ENCODE peak calls at places on chromosomes 12 and 14, in eight cellular contexts. One of them, this sample, is unnamed.

GRCh38 chr14:79587194-79587593 is 624.1 kb downstream of the DIO2 start:
- DNase-seq in endothelial cell of umbilical vein: peak
- DNase-seq in K562: no peak
- DNase-seq in GM12878: no peak
- DNase-seq in H1: no peak
- DNase-seq in esophagus muscularis mucosa: no peak
- DNase-seq in spleen: no peak
- DNase-seq in sigmoid colon: no peak
- DNase-seq in this sample: no peak

GRCh38 chr14:74621556-74621955 is 9.5 kb upstream of the LTBP2 start:
- DNase-seq in endothelial cell of umbilical vein: no peak
- DNase-seq in K562: no peak
- DNase-seq in GM12878: no peak
- DNase-seq in H1: no peak
- DNase-seq in esophagus muscularis mucosa: no peak
- DNase-seq in spleen: no peak
- DNase-seq in sigmoid colon: no peak
- DNase-seq in this sample: no peak

GRCh38 chr12:124754949-124755800 is 108.5 kb downstream of the SCARB1 start:
- DNase-seq in endothelial cell of umbilical vein: no peak
- DNase-seq in K562: no peak
- DNase-seq in GM12878: no peak
- DNase-seq in H1: no peak
- DNase-seq in esophagus muscularis mucosa: peak
- DNase-seq in spleen: peak
- DNase-seq in sigmoid colon: peak
- DNase-seq in this sample: peak

GRCh38 chr14:99539503-99539902 is 58.3 kb downstream of the CCNK start:
- DNase-seq in endothelial cell of umbilical vein: peak
- DNase-seq in K562: no peak
- DNase-seq in GM12878: no peak
- DNase-seq in H1: no peak
- DNase-seq in esophagus muscularis mucosa: no peak
- DNase-seq in spleen: no peak
- DNase-seq in sigmoid colon: no peak
- DNase-seq in this sample: no peak

GRCh38 chr12:82694970-82695369 is 8.3 kb downstream of the TMTC2 start:
- DNase-seq in endothelial cell of umbilical vein: peak
- DNase-seq in K562: no peak
- DNase-seq in GM12878: no peak
- DNase-seq in H1: no peak
- DNase-seq in esophagus muscularis mucosa: no peak
- DNase-seq in spleen: no peak
- DNase-seq in sigmoid colon: no peak
- DNase-seq in this sample: no peak

GRCh38 chr12:54933381-54933780 is 51.2 kb downstream of the TESPA1 start:
- DNase-seq in endothelial cell of umbilical vein: no peak
- DNase-seq in K562: peak
- DNase-seq in GM12878: peak
- DNase-seq in H1: no peak
- DNase-seq in esophagus muscularis mucosa: no peak
- DNase-seq in spleen: no peak
- DNase-seq in sigmoid colon: no peak
- DNase-seq in this sample: no peak

GRCh38 chr12:82740129-82741000 is 53.7 kb downstream of the TMTC2 start:
- DNase-seq in endothelial cell of umbilical vein: no peak
- DNase-seq in K562: no peak
- DNase-seq in GM12878: no peak
- DNase-seq in H1: no peak
- DNase-seq in esophagus muscularis mucosa: no peak
- DNase-seq in spleen: no peak
- DNase-seq in sigmoid colon: no peak
- DNase-seq in this sample: no peak

GRCh38 chr12:106248849-106249371 is 1.1 kb upstream of the CKAP4 start:
- DNase-seq in endothelial cell of umbilical vein: peak
- DNase-seq in K562: no peak
- DNase-seq in GM12878: no peak
- DNase-seq in H1: no peak
- DNase-seq in esophagus muscularis mucosa: no peak
- DNase-seq in spleen: peak
- DNase-seq in sigmoid colon: no peak
- DNase-seq in this sample: peak

GRCh38 chr14:54839681-54840080 is 62.9 kb downstream of the GCH1 start:
- DNase-seq in endothelial cell of umbilical vein: no peak
- DNase-seq in K562: no peak
- DNase-seq in GM12878: no peak
- DNase-seq in H1: no peak
- DNase-seq in esophagus muscularis mucosa: no peak
- DNase-seq in spleen: no peak
- DNase-seq in sigmoid colon: peak
- DNase-seq in this sample: no peak

GRCh38 chr12:71128191-71128590 is 29.6 kb downstream of the TSPAN8 start:
- DNase-seq in endothelial cell of umbilical vein: no peak
- DNase-seq in K562: no peak
- DNase-seq in GM12878: no peak
- DNase-seq in H1: no peak
- DNase-seq in esophagus muscularis mucosa: no peak
- DNase-seq in spleen: no peak
- DNase-seq in sigmoid colon: no peak
- DNase-seq in this sample: no peak

GRCh38 chr14:31194095-31194494 is 13.5 kb downstream of the HECTD1 start:
- DNase-seq in endothelial cell of umbilical vein: no peak
- DNase-seq in K562: no peak
- DNase-seq in GM12878: no peak
- DNase-seq in H1: no peak
- DNase-seq in esophagus muscularis mucosa: no peak
- DNase-seq in spleen: no peak
- DNase-seq in sigmoid colon: no peak
- DNase-seq in this sample: no peak

GRCh38 chr14:73771848-73772705 is 57.9 kb upstream of the PNMA1 start:
- DNase-seq in endothelial cell of umbilical vein: peak
- DNase-seq in K562: peak
- DNase-seq in GM12878: peak
- DNase-seq in H1: peak
- DNase-seq in esophagus muscularis mucosa: no peak
- DNase-seq in spleen: peak
- DNase-seq in sigmoid colon: no peak
- DNase-seq in this sample: no peak

GRCh38 chr14:56874375-56874774 is 64.1 kb upstream of the OTX2 start:
- DNase-seq in endothelial cell of umbilical vein: peak
- DNase-seq in K562: peak
- DNase-seq in GM12878: no peak
- DNase-seq in H1: peak
- DNase-seq in esophagus muscularis mucosa: no peak
- DNase-seq in spleen: no peak
- DNase-seq in sigmoid colon: no peak
- DNase-seq in this sample: no peak

GRCh38 chr14:69284170-69284569 is 24.2 kb downstream of the GALNT16 start:
- DNase-seq in endothelial cell of umbilical vein: no peak
- DNase-seq in K562: no peak
- DNase-seq in GM12878: no peak
- DNase-seq in H1: no peak
- DNase-seq in esophagus muscularis mucosa: no peak
- DNase-seq in spleen: no peak
- DNase-seq in sigmoid colon: no peak
- DNase-seq in this sample: peak

GRCh38 chr14:24408764-24409163 is 10.0 kb downstream of the NYNRIN start:
- DNase-seq in endothelial cell of umbilical vein: no peak
- DNase-seq in K562: no peak
- DNase-seq in GM12878: no peak
- DNase-seq in H1: no peak
- DNase-seq in esophagus muscularis mucosa: no peak
- DNase-seq in spleen: no peak
- DNase-seq in sigmoid colon: peak
- DNase-seq in this sample: no peak

GRCh38 chr12:65168606-65169310 is 625 bp upstream of the LEMD3 start:
- DNase-seq in endothelial cell of umbilical vein: no peak
- DNase-seq in K562: no peak
- DNase-seq in GM12878: no peak
- DNase-seq in H1: no peak
- DNase-seq in esophagus muscularis mucosa: no peak
- DNase-seq in spleen: no peak
- DNase-seq in sigmoid colon: no peak
- DNase-seq in this sample: no peak

GRCh38 chr12:102232446-102232845 is 34.8 kb upstream of the PMCH start:
- DNase-seq in endothelial cell of umbilical vein: no peak
- DNase-seq in K562: no peak
- DNase-seq in GM12878: no peak
- DNase-seq in H1: no peak
- DNase-seq in esophagus muscularis mucosa: no peak
- DNase-seq in spleen: no peak
- DNase-seq in sigmoid colon: peak
- DNase-seq in this sample: no peak

GRCh38 chr12:129394416-129394815 is 509.4 kb downstream of the TMEM132D start:
- DNase-seq in endothelial cell of umbilical vein: no peak
- DNase-seq in K562: no peak
- DNase-seq in GM12878: no peak
- DNase-seq in H1: no peak
- DNase-seq in esophagus muscularis mucosa: no peak
- DNase-seq in spleen: no peak
- DNase-seq in sigmoid colon: no peak
- DNase-seq in this sample: no peak

GRCh38 chr14:81269100-81269978 is 48.6 kb upstream of the GTF2A1 start:
- DNase-seq in endothelial cell of umbilical vein: peak
- DNase-seq in K562: peak
- DNase-seq in GM12878: peak
- DNase-seq in H1: no peak
- DNase-seq in esophagus muscularis mucosa: no peak
- DNase-seq in spleen: no peak
- DNase-seq in sigmoid colon: no peak
- DNase-seq in this sample: no peak

GRCh38 chr12:647039-647712 is 16.1 kb downstream of the NINJ2 start:
- DNase-seq in endothelial cell of umbilical vein: no peak
- DNase-seq in K562: no peak
- DNase-seq in GM12878: no peak
- DNase-seq in H1: no peak
- DNase-seq in esophagus muscularis mucosa: no peak
- DNase-seq in spleen: peak
- DNase-seq in sigmoid colon: peak
- DNase-seq in this sample: no peak

GRCh38 chr14:36660736-36661505 is 739 bp upstream of the PAX9 start:
- DNase-seq in endothelial cell of umbilical vein: no peak
- DNase-seq in K562: no peak
- DNase-seq in GM12878: no peak
- DNase-seq in H1: peak
- DNase-seq in esophagus muscularis mucosa: no peak
- DNase-seq in spleen: no peak
- DNase-seq in sigmoid colon: no peak
- DNase-seq in this sample: no peak

GRCh38 chr12:27523642-27524488 is at the start of gene PPFIBP1:
- DNase-seq in endothelial cell of umbilical vein: peak
- DNase-seq in K562: peak
- DNase-seq in GM12878: peak
- DNase-seq in H1: peak
- DNase-seq in esophagus muscularis mucosa: peak
- DNase-seq in spleen: peak
- DNase-seq in sigmoid colon: peak
- DNase-seq in this sample: peak

GRCh38 chr14:74962493-74962892 is 7.1 kb upstream of the PGF start:
- DNase-seq in endothelial cell of umbilical vein: no peak
- DNase-seq in K562: no peak
- DNase-seq in GM12878: no peak
- DNase-seq in H1: no peak
- DNase-seq in esophagus muscularis mucosa: no peak
- DNase-seq in spleen: no peak
- DNase-seq in sigmoid colon: no peak
- DNase-seq in this sample: no peak

GRCh38 chr14:75987201-75987970 is 1.8 kb downstream of the IFT43 start:
- DNase-seq in endothelial cell of umbilical vein: peak
- DNase-seq in K562: no peak
- DNase-seq in GM12878: no peak
- DNase-seq in H1: no peak
- DNase-seq in esophagus muscularis mucosa: no peak
- DNase-seq in spleen: no peak
- DNase-seq in sigmoid colon: no peak
- DNase-seq in this sample: no peak
- H3K27ac ChIP-seq in endothelial cell of umbilical vein: peak
- H3K27ac ChIP-seq in K562: no peak
- H3K27ac ChIP-seq in GM12878: no peak
- H3K27ac ChIP-seq in H1: no peak
- H3K27ac ChIP-seq in esophagus muscularis mucosa: no peak
- H3K27ac ChIP-seq in spleen: no peak
- H3K27ac ChIP-seq in sigmoid colon: no peak
- H3K27ac ChIP-seq in this sample: peak

GRCh38 chr14:64610049-64610746 is 60.4 kb downstream of the PPP1R36 start:
- DNase-seq in endothelial cell of umbilical vein: no peak
- DNase-seq in K562: no peak
- DNase-seq in GM12878: no peak
- DNase-seq in H1: peak
- DNase-seq in esophagus muscularis mucosa: no peak
- DNase-seq in spleen: no peak
- DNase-seq in sigmoid colon: no peak
- DNase-seq in this sample: no peak
- TF ChIP-seq POLR2AphosphoS5 in endothelial cell of umbilical vein: no peak
- TF ChIP-seq POLR2AphosphoS5 in K562: no peak
- TF ChIP-seq POLR2AphosphoS5 in GM12878: no peak
- TF ChIP-seq POLR2AphosphoS5 in H1: no peak
- TF ChIP-seq POLR2AphosphoS5 in esophagus muscularis mucosa: no peak
- TF ChIP-seq POLR2AphosphoS5 in spleen: no peak
- TF ChIP-seq POLR2AphosphoS5 in sigmoid colon: no peak
- TF ChIP-seq POLR2AphosphoS5 in this sample: no peak

DNA sequence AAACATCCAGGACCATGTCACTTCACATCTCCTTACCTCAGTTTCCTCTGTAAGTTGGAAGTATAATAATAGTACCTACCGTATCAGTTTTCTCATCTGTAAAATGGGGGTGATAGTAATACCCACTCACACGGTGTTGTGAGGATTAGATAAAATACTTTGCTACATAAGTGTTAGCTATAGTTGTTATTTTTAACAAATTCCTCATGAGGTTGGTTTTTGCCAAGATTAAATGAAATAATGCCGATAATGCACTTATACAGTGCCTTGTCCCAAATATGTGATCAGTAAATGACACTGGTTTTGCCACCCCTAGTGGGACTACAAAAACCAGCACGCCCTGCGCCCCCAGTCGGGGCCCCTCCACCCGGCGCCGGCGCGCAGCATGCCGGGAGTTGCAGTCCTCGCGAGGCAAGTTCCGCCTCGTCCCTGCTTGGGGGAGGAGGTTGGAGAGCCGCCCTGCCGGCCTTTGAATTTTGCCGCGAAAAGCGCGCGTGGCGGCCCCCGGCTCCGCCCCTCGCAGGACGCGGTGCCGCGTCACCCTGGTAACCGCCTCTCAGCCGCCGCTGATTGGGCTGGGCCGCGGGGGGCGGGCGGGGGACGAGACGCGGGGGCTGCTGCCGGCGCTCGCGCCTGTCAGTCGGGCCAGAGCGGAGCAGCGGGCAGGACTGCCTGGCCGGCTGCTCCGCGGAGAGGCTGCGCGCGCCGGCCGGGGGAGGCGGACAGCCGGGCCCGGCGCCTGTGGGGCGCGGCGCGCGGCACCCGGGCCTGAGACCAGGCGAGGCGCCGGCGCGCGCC is at the start of gene FAM222A:
- DNase-seq in endothelial cell of umbilical vein: peak
- DNase-seq in K562: peak
- DNase-seq in GM12878: peak
- DNase-seq in H1: peak
- DNase-seq in esophagus muscularis mucosa: peak
- DNase-seq in spleen: peak
- DNase-seq in sigmoid colon: peak
- DNase-seq in this sample: peak
- TF ChIP-seq POLR2A in endothelial cell of umbilical vein: peak
- TF ChIP-seq POLR2A in K562: no peak
- TF ChIP-seq POLR2A in GM12878: peak
- TF ChIP-seq POLR2A in H1: no peak
- TF ChIP-seq POLR2A in esophagus muscularis mucosa: no peak
- TF ChIP-seq POLR2A in spleen: peak
- TF ChIP-seq POLR2A in sigmoid colon: no peak
- TF ChIP-seq POLR2A in this sample: peak

GRCh38 chr12:53532026-53532425 is 24.7 kb upstream of the NPFF start:
- DNase-seq in endothelial cell of umbilical vein: no peak
- DNase-seq in K562: no peak
- DNase-seq in GM12878: no peak
- DNase-seq in H1: no peak
- DNase-seq in esophagus muscularis mucosa: no peak
- DNase-seq in spleen: no peak
- DNase-seq in sigmoid colon: no peak
- DNase-seq in this sample: no peak
- H3K27ac ChIP-seq in endothelial cell of umbilical vein: no peak
- H3K27ac ChIP-seq in K562: no peak
- H3K27ac ChIP-seq in GM12878: no peak
- H3K27ac ChIP-seq in H1: no peak
- H3K27ac ChIP-seq in esophagus muscularis mucosa: no peak
- H3K27ac ChIP-seq in spleen: no peak
- H3K27ac ChIP-seq in sigmoid colon: no peak
- H3K27ac ChIP-seq in this sample: no peak

This sample was measured in vagina.